ENCODE peak calls at places on chromosome 22, in ten cellular contexts. One of them, this sample, is unnamed.

GRCh38 chr22:32204211-32204855 is 540 bp downstream of the RFPL2 start:
- DNase-seq in thyroid gland: peak; percentile 46
- DNase-seq in lung microvascular endothelial cell: no peak
- DNase-seq in left lung: peak; percentile 69
- DNase-seq in endothelial cell: no peak
- DNase-seq in activated naive CD4-positive, alpha-beta T cell: peak; percentile 17
- DNase-seq in ACHN: no peak
- DNase-seq in right lobe of liver: no peak
- DNase-seq in cerebellar cortex: peak; percentile 53
- DNase-seq in foreskin keratinocyte: no peak
- DNase-seq in this sample: no peak

GRCh38 chr22:17135153-17135760 is 14.1 kb upstream of the TMEM121B start:
- DNase-seq in thyroid gland: no peak
- DNase-seq in lung microvascular endothelial cell: no peak
- DNase-seq in left lung: no peak
- DNase-seq in endothelial cell: no peak
- DNase-seq in activated naive CD4-positive, alpha-beta T cell: no peak
- DNase-seq in ACHN: no peak
- DNase-seq in right lobe of liver: no peak
- DNase-seq in cerebellar cortex: no peak
- DNase-seq in foreskin keratinocyte: no peak
- DNase-seq in this sample: no peak

GRCh38 chr22:26648011-26648497 is 9.3 kb upstream of the MIAT start:
- DNase-seq in thyroid gland: no peak
- DNase-seq in lung microvascular endothelial cell: no peak
- DNase-seq in left lung: peak; percentile 82
- DNase-seq in endothelial cell: no peak
- DNase-seq in activated naive CD4-positive, alpha-beta T cell: peak; percentile 37
- DNase-seq in ACHN: no peak
- DNase-seq in right lobe of liver: peak; percentile 26
- DNase-seq in cerebellar cortex: no peak
- DNase-seq in foreskin keratinocyte: no peak
- DNase-seq in this sample: no peak

GRCh38 chr22:49228431-49229037 is 599.1 kb downstream of the BRD1 start:
- DNase-seq in thyroid gland: no peak
- DNase-seq in lung microvascular endothelial cell: no peak
- DNase-seq in left lung: no peak
- DNase-seq in endothelial cell: no peak
- DNase-seq in activated naive CD4-positive, alpha-beta T cell: no peak
- DNase-seq in ACHN: no peak
- DNase-seq in right lobe of liver: no peak
- DNase-seq in cerebellar cortex: no peak
- DNase-seq in foreskin keratinocyte: no peak
- DNase-seq in this sample: no peak

GRCh38 chr22:46361861-46362220 is 26.3 kb downstream of the TRMU start:
- DNase-seq in thyroid gland: no peak
- DNase-seq in lung microvascular endothelial cell: no peak
- DNase-seq in left lung: no peak
- DNase-seq in endothelial cell: no peak
- DNase-seq in activated naive CD4-positive, alpha-beta T cell: no peak
- DNase-seq in ACHN: no peak
- DNase-seq in right lobe of liver: no peak
- DNase-seq in cerebellar cortex: no peak
- DNase-seq in foreskin keratinocyte: no peak
- DNase-seq in this sample: no peak

GRCh38 chr22:37244114-37244921 is at the start of gene RAC2:
- DNase-seq in thyroid gland: peak; percentile 39
- DNase-seq in lung microvascular endothelial cell: peak; percentile 85
- DNase-seq in left lung: peak; percentile 96
- DNase-seq in endothelial cell: peak; percentile 43
- DNase-seq in activated naive CD4-positive, alpha-beta T cell: peak; percentile 84
- DNase-seq in ACHN: peak; percentile 80
- DNase-seq in right lobe of liver: peak; percentile 82
- DNase-seq in cerebellar cortex: no peak
- DNase-seq in foreskin keratinocyte: peak; percentile 70
- DNase-seq in this sample: peak; percentile 70

GRCh38 chr22:38347181-38347943 is 30.1 kb upstream of the CSNK1E start:
- DNase-seq in thyroid gland: peak; percentile 18
- DNase-seq in lung microvascular endothelial cell: no peak
- DNase-seq in left lung: no peak
- DNase-seq in endothelial cell: no peak
- DNase-seq in activated naive CD4-positive, alpha-beta T cell: no peak
- DNase-seq in ACHN: no peak
- DNase-seq in right lobe of liver: no peak
- DNase-seq in cerebellar cortex: no peak
- DNase-seq in foreskin keratinocyte: no peak
- DNase-seq in this sample: no peak

GRCh38 chr22:27488456-27489224 is 312.9 kb downstream of the MN1 start:
- DNase-seq in thyroid gland: no peak
- DNase-seq in lung microvascular endothelial cell: peak; percentile 58
- DNase-seq in left lung: no peak
- DNase-seq in endothelial cell: no peak
- DNase-seq in activated naive CD4-positive, alpha-beta T cell: no peak
- DNase-seq in ACHN: no peak
- DNase-seq in right lobe of liver: peak; percentile 51
- DNase-seq in cerebellar cortex: no peak
- DNase-seq in foreskin keratinocyte: no peak
- DNase-seq in this sample: peak; percentile 42

GRCh38 chr22:46618667-46619066 is 1.5 kb upstream of the GRAMD4 start:
- DNase-seq in thyroid gland: peak; percentile 91
- DNase-seq in lung microvascular endothelial cell: no peak
- DNase-seq in left lung: peak; percentile 80
- DNase-seq in endothelial cell: no peak
- DNase-seq in activated naive CD4-positive, alpha-beta T cell: no peak
- DNase-seq in ACHN: no peak
- DNase-seq in right lobe of liver: peak; percentile 24
- DNase-seq in cerebellar cortex: no peak
- DNase-seq in foreskin keratinocyte: no peak
- DNase-seq in this sample: no peak

GRCh38 chr22:27179161-27179560 is 521.8 kb downstream of the MIAT start:
- DNase-seq in thyroid gland: no peak
- DNase-seq in lung microvascular endothelial cell: no peak
- DNase-seq in left lung: no peak
- DNase-seq in endothelial cell: no peak
- DNase-seq in activated naive CD4-positive, alpha-beta T cell: no peak
- DNase-seq in ACHN: no peak
- DNase-seq in right lobe of liver: no peak
- DNase-seq in cerebellar cortex: no peak
- DNase-seq in foreskin keratinocyte: no peak
- DNase-seq in this sample: no peak

GRCh38 chr22:36835903-36836302 is 19.1 kb upstream of the PVALB start:
- DNase-seq in thyroid gland: no peak
- DNase-seq in lung microvascular endothelial cell: no peak
- DNase-seq in left lung: no peak
- DNase-seq in endothelial cell: no peak
- DNase-seq in activated naive CD4-positive, alpha-beta T cell: no peak
- DNase-seq in ACHN: no peak
- DNase-seq in right lobe of liver: no peak
- DNase-seq in cerebellar cortex: no peak
- DNase-seq in foreskin keratinocyte: no peak
- DNase-seq in this sample: no peak

GRCh38 chr22:23263651-23264555 is 83.6 kb downstream of the BCR start:
- DNase-seq in thyroid gland: no peak
- DNase-seq in lung microvascular endothelial cell: peak; percentile 59
- DNase-seq in left lung: no peak
- DNase-seq in endothelial cell: no peak
- DNase-seq in activated naive CD4-positive, alpha-beta T cell: peak; percentile 25
- DNase-seq in ACHN: peak; percentile 17
- DNase-seq in right lobe of liver: no peak
- DNase-seq in cerebellar cortex: no peak
- DNase-seq in foreskin keratinocyte: no peak
- DNase-seq in this sample: no peak

GRCh38 chr22:42925598-42925997 is 68.5 kb upstream of the ARFGAP3 start:
- DNase-seq in thyroid gland: no peak
- DNase-seq in lung microvascular endothelial cell: no peak
- DNase-seq in left lung: no peak
- DNase-seq in endothelial cell: no peak
- DNase-seq in activated naive CD4-positive, alpha-beta T cell: no peak
- DNase-seq in ACHN: no peak
- DNase-seq in right lobe of liver: no peak
- DNase-seq in cerebellar cortex: no peak
- DNase-seq in foreskin keratinocyte: no peak
- DNase-seq in this sample: no peak

GRCh38 chr22:29801153-29801552 is 34.0 kb downstream of the UQCR10 start:
- DNase-seq in thyroid gland: no peak
- DNase-seq in lung microvascular endothelial cell: no peak
- DNase-seq in left lung: no peak
- DNase-seq in endothelial cell: no peak
- DNase-seq in activated naive CD4-positive, alpha-beta T cell: no peak
- DNase-seq in ACHN: no peak
- DNase-seq in right lobe of liver: no peak
- DNase-seq in cerebellar cortex: no peak
- DNase-seq in foreskin keratinocyte: no peak
- DNase-seq in this sample: no peak

GRCh38 chr22:33919591-33920501 is at the start of gene LARGE1:
- DNase-seq in thyroid gland: peak; percentile 66
- DNase-seq in lung microvascular endothelial cell: peak; percentile 16
- DNase-seq in left lung: peak; percentile 81
- DNase-seq in endothelial cell: peak; percentile 46
- DNase-seq in activated naive CD4-positive, alpha-beta T cell: no peak
- DNase-seq in ACHN: peak; percentile 17
- DNase-seq in right lobe of liver: peak; percentile 60
- DNase-seq in cerebellar cortex: no peak
- DNase-seq in foreskin keratinocyte: peak; percentile 16
- DNase-seq in this sample: peak; percentile 55

GRCh38 chr22:21673534-21674321 is 7.9 kb downstream of the PPIL2 start:
- DNase-seq in thyroid gland: no peak
- DNase-seq in lung microvascular endothelial cell: no peak
- DNase-seq in left lung: peak; percentile 64
- DNase-seq in endothelial cell: no peak
- DNase-seq in activated naive CD4-positive, alpha-beta T cell: no peak
- DNase-seq in ACHN: no peak
- DNase-seq in right lobe of liver: no peak
- DNase-seq in cerebellar cortex: no peak
- DNase-seq in foreskin keratinocyte: no peak
- DNase-seq in this sample: no peak

GRCh38 chr22:43094085-43094484 is 4.9 kb upstream of the TTLL1 start:
- DNase-seq in thyroid gland: peak; percentile 92
- DNase-seq in lung microvascular endothelial cell: no peak
- DNase-seq in left lung: no peak
- DNase-seq in endothelial cell: no peak
- DNase-seq in activated naive CD4-positive, alpha-beta T cell: no peak
- DNase-seq in ACHN: no peak
- DNase-seq in right lobe of liver: peak; percentile 47
- DNase-seq in cerebellar cortex: no peak
- DNase-seq in foreskin keratinocyte: peak; percentile 74
- DNase-seq in this sample: no peak

GRCh38 chr22:49960967-49961600 is 512 bp downstream of the PIM3 start:
- DNase-seq in thyroid gland: peak; percentile 59
- DNase-seq in lung microvascular endothelial cell: peak; percentile 71
- DNase-seq in left lung: peak; percentile 89
- DNase-seq in endothelial cell: no peak
- DNase-seq in activated naive CD4-positive, alpha-beta T cell: no peak
- DNase-seq in ACHN: no peak
- DNase-seq in right lobe of liver: peak; percentile 53
- DNase-seq in cerebellar cortex: no peak
- DNase-seq in foreskin keratinocyte: no peak
- DNase-seq in this sample: peak; percentile 53

GRCh38 chr22:27504360-27504759 is 297.2 kb downstream of the MN1 start:
- DNase-seq in thyroid gland: no peak
- DNase-seq in lung microvascular endothelial cell: no peak
- DNase-seq in left lung: no peak
- DNase-seq in endothelial cell: no peak
- DNase-seq in activated naive CD4-positive, alpha-beta T cell: no peak
- DNase-seq in ACHN: no peak
- DNase-seq in right lobe of liver: no peak
- DNase-seq in cerebellar cortex: no peak
- DNase-seq in foreskin keratinocyte: no peak
- DNase-seq in this sample: no peak

GRCh38 chr22:31566484-31566883 is 70.1 kb downstream of the SFI1 start:
- DNase-seq in thyroid gland: no peak
- DNase-seq in lung microvascular endothelial cell: no peak
- DNase-seq in left lung: no peak
- DNase-seq in endothelial cell: no peak
- DNase-seq in activated naive CD4-positive, alpha-beta T cell: no peak
- DNase-seq in ACHN: peak; percentile 2
- DNase-seq in right lobe of liver: no peak
- DNase-seq in cerebellar cortex: no peak
- DNase-seq in foreskin keratinocyte: no peak
- DNase-seq in this sample: no peak

GRCh38 chr22:46737105-46737975 is 712 bp downstream of the CERK start:
- DNase-seq in thyroid gland: peak; percentile 40
- DNase-seq in lung microvascular endothelial cell: peak; percentile 40
- DNase-seq in left lung: peak; percentile 89
- DNase-seq in endothelial cell: peak; percentile 40
- DNase-seq in activated naive CD4-positive, alpha-beta T cell: peak; percentile 29
- DNase-seq in ACHN: peak; percentile 17
- DNase-seq in right lobe of liver: peak; percentile 61
- DNase-seq in cerebellar cortex: no peak
- DNase-seq in foreskin keratinocyte: no peak
- DNase-seq in this sample: peak; percentile 68

GRCh38 chr22:42001127-42001526 is 2.5 kb downstream of the WBP2NL start:
- DNase-seq in thyroid gland: no peak
- DNase-seq in lung microvascular endothelial cell: peak; percentile 83
- DNase-seq in left lung: no peak
- DNase-seq in endothelial cell: no peak
- DNase-seq in activated naive CD4-positive, alpha-beta T cell: no peak
- DNase-seq in ACHN: no peak
- DNase-seq in right lobe of liver: no peak
- DNase-seq in cerebellar cortex: no peak
- DNase-seq in foreskin keratinocyte: peak; percentile 24
- DNase-seq in this sample: no peak

GRCh38 chr22:45423524-45423923 is 10.0 kb downstream of the RIBC2 start:
- DNase-seq in thyroid gland: no peak
- DNase-seq in lung microvascular endothelial cell: no peak
- DNase-seq in left lung: no peak
- DNase-seq in endothelial cell: no peak
- DNase-seq in activated naive CD4-positive, alpha-beta T cell: no peak
- DNase-seq in ACHN: no peak
- DNase-seq in right lobe of liver: no peak
- DNase-seq in cerebellar cortex: no peak
- DNase-seq in foreskin keratinocyte: no peak
- DNase-seq in this sample: no peak

GRCh38 chr22:31449521-31449920 is 40.1 kb downstream of the EIF4ENIF1 start:
- DNase-seq in thyroid gland: no peak
- DNase-seq in lung microvascular endothelial cell: no peak
- DNase-seq in left lung: no peak
- DNase-seq in endothelial cell: no peak
- DNase-seq in activated naive CD4-positive, alpha-beta T cell: no peak
- DNase-seq in ACHN: no peak
- DNase-seq in right lobe of liver: no peak
- DNase-seq in cerebellar cortex: no peak
- DNase-seq in foreskin keratinocyte: no peak
- DNase-seq in this sample: no peak

GRCh38 chr22:46619830-46620501 is at the start of gene GRAMD4:
- DNase-seq in thyroid gland: peak; percentile 61
- DNase-seq in lung microvascular endothelial cell: no peak
- DNase-seq in left lung: peak; percentile 83
- DNase-seq in endothelial cell: no peak
- DNase-seq in activated naive CD4-positive, alpha-beta T cell: no peak
- DNase-seq in ACHN: no peak
- DNase-seq in right lobe of liver: peak; percentile 18
- DNase-seq in cerebellar cortex: no peak
- DNase-seq in foreskin keratinocyte: no peak
- DNase-seq in this sample: no peak

GRCh38 chr22:37233751-37234631 is 10.1 kb downstream of the RAC2 start:
- DNase-seq in thyroid gland: no peak
- DNase-seq in lung microvascular endothelial cell: no peak
- DNase-seq in left lung: peak; percentile 77
- DNase-seq in endothelial cell: no peak
- DNase-seq in activated naive CD4-positive, alpha-beta T cell: no peak
- DNase-seq in ACHN: no peak
- DNase-seq in right lobe of liver: peak; percentile 14
- DNase-seq in cerebellar cortex: no peak
- DNase-seq in foreskin keratinocyte: no peak
- DNase-seq in this sample: no peak

GRCh38 chr22:20641198-20641892 is 132.6 kb upstream of the SERPIND1 start:
- DNase-seq in thyroid gland: no peak
- DNase-seq in lung microvascular endothelial cell: no peak
- DNase-seq in left lung: no peak
- DNase-seq in endothelial cell: no peak
- DNase-seq in activated naive CD4-positive, alpha-beta T cell: no peak
- DNase-seq in ACHN: no peak
- DNase-seq in right lobe of liver: no peak
- DNase-seq in cerebellar cortex: no peak
- DNase-seq in foreskin keratinocyte: no peak
- DNase-seq in this sample: peak; percentile 41

This sample was measured in pancreas.